ENCODE peak calls at places on chromosomes 13 and 19, in ten cellular contexts. F, I, X, W, V, T, C, S, O and Y are unnamed samples.
A peak's percentile ranks its signal among the peaks of the same experiment; 100 is the strongest.

GRCh38 chr13:20492641-20493040 is 33.0 kb downstream of the CRYL1 start:
- DNase-seq in F (peak; percentile 65), I (peak; percentile 35), X (peak; percentile 60), W (peak; percentile 11), V (no peak), T (peak; percentile 53), C (no peak), S (peak; percentile 55), O (no peak), Y (peak; percentile 40)

GRCh38 chr19:18020212-18021067 is 12.5 kb downstream of the ARRDC2 start:
- DNase-seq in F (no peak), I (no peak), X (peak; percentile 63), W (no peak), V (peak; percentile 66), T (no peak), C (no peak), S (no peak), O (peak; percentile 98), Y (no peak)

GRCh38 chr19:56751078-56751489 is 79.5 kb upstream of the ZNF835 start:
- DNase-seq in F (no peak), I (no peak), X (no peak), W (no peak), V (peak; percentile 18), T (peak; percentile 46), C (no peak), S (no peak), O (no peak), Y (no peak)

GRCh38 chr13:46136688-46137087 is 31.9 kb upstream of the CPB2 start:
- DNase-seq in F (no peak), I (no peak), X (no peak), W (no peak), V (no peak), T (no peak), C (no peak), S (no peak), O (no peak), Y (no peak)

GRCh38 chr19:35120898-35121297 is 5.3 kb downstream of the FXYD3 start:
- DNase-seq in F (no peak), I (no peak), X (peak; percentile 55), W (no peak), V (no peak), T (no peak), C (no peak), S (no peak), O (no peak), Y (no peak)

GRCh38 chr13:39971526-39971925 is 316.1 kb downstream of the COG6 start:
- DNase-seq in F (no peak), I (no peak), X (no peak), W (no peak), V (no peak), T (no peak), C (no peak), S (no peak), O (no peak), Y (no peak)

GRCh38 chr19:1765182-1765903 is 12.0 kb downstream of the ONECUT3 start:
- DNase-seq in F (no peak), I (no peak), X (no peak), W (no peak), V (no peak), T (no peak), C (no peak), S (no peak), O (no peak), Y (no peak)

GRCh38 chr13:97506511-97506910 is 72.5 kb downstream of the RAP2A start:
- DNase-seq in F (no peak), I (no peak), X (no peak), W (no peak), V (no peak), T (no peak), C (no peak), S (peak; percentile 36), O (no peak), Y (no peak)

GRCh38 chr13:75547917-75548316 is 1.7 kb upstream of the UCHL3 start:
- DNase-seq in F (no peak), I (no peak), X (no peak), W (no peak), V (no peak), T (no peak), C (no peak), S (peak; percentile 30), O (no peak), Y (no peak)

GRCh38 chr19:34274827-34275625 is 20.7 kb downstream of the GARRE1 start:
- DNase-seq in F (no peak), I (no peak), X (no peak), W (peak; percentile 90), V (no peak), T (no peak), C (no peak), S (no peak), O (no peak), Y (no peak)

GRCh38 chr19:41530761-41531301 is 45.1 kb upstream of the CEACAM21 start:
- DNase-seq in F (no peak), I (no peak), X (no peak), W (no peak), V (no peak), T (no peak), C (no peak), S (no peak), O (peak; percentile 87), Y (peak; percentile 43)

GRCh38 chr19:17109962-17110598 is 34.5 kb downstream of the MYO9B start:
- DNase-seq in F (peak; percentile 86), I (no peak), X (no peak), W (no peak), V (no peak), T (no peak), C (peak; percentile 91), S (no peak), O (peak; percentile 94), Y (no peak)

GRCh38 chr13:98910501-98910951 is 67.3 kb downstream of the DOCK9 start:
- DNase-seq in F (peak; percentile 10), I (no peak), X (peak; percentile 1), W (no peak), V (no peak), T (no peak), C (no peak), S (peak; percentile 85), O (no peak), Y (peak; percentile 34)

GRCh38 chr19:8988204-8988603 is 22.0 kb downstream of the MUC16 start:
- DNase-seq in F (no peak), I (no peak), X (no peak), W (no peak), V (no peak), T (no peak), C (no peak), S (no peak), O (no peak), Y (no peak)

GRCh38 chr19:34837262-34837661 is 64.2 kb upstream of the ZNF599 start:
- DNase-seq in F (no peak), I (no peak), X (no peak), W (no peak), V (no peak), T (no peak), C (no peak), S (no peak), O (no peak), Y (peak; percentile 24)

GRCh38 chr13:46134961-46135522 is 30.2 kb upstream of the CPB2 start:
- DNase-seq in F (no peak), I (no peak), X (peak; percentile 46), W (no peak), V (no peak), T (peak; percentile 80), C (no peak), S (peak; percentile 96), O (no peak), Y (no peak)

GRCh38 chr13:75920536-75920935 is 284.4 kb downstream of the LMO7 start:
- DNase-seq in F (no peak), I (no peak), X (no peak), W (no peak), V (no peak), T (no peak), C (no peak), S (no peak), O (no peak), Y (no peak)

GRCh38 chr19:2497186-2497585 is 21.3 kb downstream of the GADD45B start:
- DNase-seq in F (no peak), I (no peak), X (no peak), W (no peak), V (no peak), T (no peak), C (peak; percentile 19), S (no peak), O (no peak), Y (no peak)

GRCh38 chr13:113774177-113775107 is 15.4 kb downstream of the TMEM255B start:
- DNase-seq in F (no peak), I (no peak), X (no peak), W (no peak), V (no peak), T (no peak), C (no peak), S (peak; percentile 41), O (peak; percentile 21), Y (no peak)

GRCh38 chr13:23714672-23715071 is 144.5 kb downstream of the TNFRSF19 start:
- DNase-seq in F (no peak), I (no peak), X (no peak), W (no peak), V (no peak), T (no peak), C (no peak), S (no peak), O (no peak), Y (no peak)
- TF ChIP-seq CTCF in F (no peak), I (no peak), X (no peak), W (no peak), V (no peak), T (no peak), C (no peak), S (no peak), O (no peak), Y (no peak)

GRCh38 chr13:106678646-106679045 is 110.7 kb upstream of the ARGLU1 start:
- DNase-seq in F (no peak), I (no peak), X (no peak), W (no peak), V (no peak), T (no peak), C (no peak), S (no peak), O (no peak), Y (no peak)
- TF ChIP-seq CTCF in F (no peak), I (no peak), X (no peak), W (no peak), V (no peak), T (no peak), C (no peak), S (no peak), O (no peak), Y (no peak)

GRCh38 chr13:37109080-37109678 is 3.7 kb upstream of the CSNK1A1L start:
- DNase-seq in F (peak; percentile 11), I (peak; percentile 26), X (peak; percentile 11), W (peak; percentile 41), V (no peak), T (no peak), C (no peak), S (peak; percentile 53), O (no peak), Y (peak; percentile 30)
- TF ChIP-seq CTCF in F (peak; percentile 35), I (peak; percentile 81), X (peak; percentile 11), W (peak; percentile 48), V (peak; percentile 64), T (peak; percentile 59), C (peak; percentile 38), S (peak; percentile 68), O (no peak), Y (peak; percentile 68)

DNA sequence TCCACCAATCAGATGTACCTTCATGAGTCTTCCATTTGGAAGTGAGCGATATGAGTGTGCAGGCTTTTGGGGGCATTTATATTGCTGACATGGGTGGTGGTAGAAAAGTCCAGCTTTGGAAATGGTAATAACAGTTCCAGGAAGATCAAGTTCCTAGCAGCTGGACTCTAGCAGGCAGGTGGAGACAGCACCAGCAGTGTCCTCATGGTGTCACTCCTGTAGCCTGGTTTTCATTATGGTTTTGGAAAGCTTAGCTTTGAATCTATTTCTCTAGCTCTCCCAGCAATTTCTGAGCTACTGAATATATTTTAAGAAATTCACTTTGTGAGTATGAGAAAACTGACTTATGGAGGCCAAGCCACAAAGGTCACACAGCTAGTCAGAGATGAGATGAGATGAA is 523.2 kb upstream of the HTR2A start:
- DNase-seq in F (no peak), I (no peak), X (no peak), W (no peak), V (no peak), T (no peak), C (no peak), S (no peak), O (no peak), Y (no peak)
- TF ChIP-seq CTCF in F (no peak), I (no peak), X (no peak), W (no peak), V (no peak), T (no peak), C (no peak), S (peak; percentile 50), O (no peak), Y (no peak)